ENCODE peak calls at places on chromosomes 12 and 14, in six cellular contexts. One of them, this sample, is unnamed.
A peak's percentile ranks its signal among the peaks of the same experiment; 100 is the strongest.

GRCh38 chr12:52942914-52943207 is 6.1 kb upstream of the KRT18 start:
- DNase-seq in PC-3: no peak
- DNase-seq in hepatocyte: no peak
- DNase-seq in OCI-LY7: no peak
- DNase-seq in GM23338: no peak
- DNase-seq in HCT116: no peak
- DNase-seq in this sample: no peak

GRCh38 chr12:25715147-25715546 is 162.1 kb upstream of the LMNTD1 start:
- DNase-seq in PC-3: no peak
- DNase-seq in hepatocyte: no peak
- DNase-seq in OCI-LY7: no peak
- DNase-seq in GM23338: no peak
- DNase-seq in HCT116: no peak
- DNase-seq in this sample: no peak

GRCh38 chr12:104952816-104953215 is 5.3 kb downstream of the SLC41A2 start:
- DNase-seq in PC-3: peak; percentile 38
- DNase-seq in hepatocyte: no peak
- DNase-seq in OCI-LY7: no peak
- DNase-seq in GM23338: no peak
- DNase-seq in HCT116: no peak
- DNase-seq in this sample: no peak

GRCh38 chr12:79409562-79409961 is 281.2 kb downstream of the PAWR start:
- DNase-seq in PC-3: peak; percentile 57
- DNase-seq in hepatocyte: peak; percentile 6
- DNase-seq in OCI-LY7: no peak
- DNase-seq in GM23338: no peak
- DNase-seq in HCT116: no peak
- DNase-seq in this sample: peak; percentile 93

GRCh38 chr14:103436533-103436932 is 51.3 kb downstream of the MARK3 start:
- DNase-seq in PC-3: peak; percentile 13
- DNase-seq in hepatocyte: no peak
- DNase-seq in OCI-LY7: no peak
- DNase-seq in GM23338: no peak
- DNase-seq in HCT116: no peak
- DNase-seq in this sample: peak; percentile 47

GRCh38 chr12:40198601-40199000 is 26.2 kb upstream of the LRRK2 start:
- DNase-seq in PC-3: peak; percentile 6
- DNase-seq in hepatocyte: no peak
- DNase-seq in OCI-LY7: no peak
- DNase-seq in GM23338: no peak
- DNase-seq in HCT116: no peak
- DNase-seq in this sample: peak; percentile 13

GRCh38 chr12:1773937-1774655 is 46.3 kb upstream of the LRTM2 start:
- DNase-seq in PC-3: no peak
- DNase-seq in hepatocyte: no peak
- DNase-seq in OCI-LY7: no peak
- DNase-seq in GM23338: no peak
- DNase-seq in HCT116: no peak
- DNase-seq in this sample: no peak

GRCh38 chr12:103908877-103909276 is 21.3 kb upstream of the HSP90B1 start:
- DNase-seq in PC-3: no peak
- DNase-seq in hepatocyte: no peak
- DNase-seq in OCI-LY7: no peak
- DNase-seq in GM23338: peak; percentile 41
- DNase-seq in HCT116: no peak
- DNase-seq in this sample: peak; percentile 74

GRCh38 chr14:92719421-92719820 is 29.0 kb downstream of the LGMN start:
- DNase-seq in PC-3: peak; percentile 25
- DNase-seq in hepatocyte: no peak
- DNase-seq in OCI-LY7: no peak
- DNase-seq in GM23338: no peak
- DNase-seq in HCT116: no peak
- DNase-seq in this sample: no peak

GRCh38 chr12:26264215-26264838 is 69.0 kb downstream of the SSPN start:
- DNase-seq in PC-3: no peak
- DNase-seq in hepatocyte: no peak
- DNase-seq in OCI-LY7: no peak
- DNase-seq in GM23338: no peak
- DNase-seq in HCT116: no peak
- DNase-seq in this sample: peak; percentile 37

GRCh38 chr12:27337376-27337775 is 4.7 kb downstream of the BMAL2 start:
- DNase-seq in PC-3: no peak
- DNase-seq in hepatocyte: no peak
- DNase-seq in OCI-LY7: no peak
- DNase-seq in GM23338: peak; percentile 43
- DNase-seq in HCT116: no peak
- DNase-seq in this sample: no peak

GRCh38 chr14:33512201-33512600 is 438.7 kb downstream of the EGLN3 start:
- DNase-seq in PC-3: no peak
- DNase-seq in hepatocyte: no peak
- DNase-seq in OCI-LY7: no peak
- DNase-seq in GM23338: no peak
- DNase-seq in HCT116: no peak
- DNase-seq in this sample: peak; percentile 61

GRCh38 chr14:34212574-34212973 is 249.5 kb downstream of the SPTSSA start:
- DNase-seq in PC-3: no peak
- DNase-seq in hepatocyte: no peak
- DNase-seq in OCI-LY7: no peak
- DNase-seq in GM23338: no peak
- DNase-seq in HCT116: no peak
- DNase-seq in this sample: peak; percentile 74

GRCh38 chr14:100078997-100079561 is 13.9 kb downstream of the EVL start:
- DNase-seq in PC-3: peak; percentile 8
- DNase-seq in hepatocyte: peak; percentile 42
- DNase-seq in OCI-LY7: no peak
- DNase-seq in GM23338: peak; percentile 63
- DNase-seq in HCT116: no peak
- DNase-seq in this sample: peak; percentile 73

GRCh38 chr12:68462799-68463198 is 130.6 kb upstream of the MDM1 start:
- DNase-seq in PC-3: no peak
- DNase-seq in hepatocyte: no peak
- DNase-seq in OCI-LY7: peak; percentile 3
- DNase-seq in GM23338: no peak
- DNase-seq in HCT116: no peak
- DNase-seq in this sample: no peak

GRCh38 chr12:68469136-68469535 is 137.0 kb upstream of the MDM1 start:
- DNase-seq in PC-3: no peak
- DNase-seq in hepatocyte: no peak
- DNase-seq in OCI-LY7: no peak
- DNase-seq in GM23338: no peak
- DNase-seq in HCT116: no peak
- DNase-seq in this sample: no peak

GRCh38 chr12:68470664-68471328 is 138.6 kb upstream of the MDM1 start:
- DNase-seq in PC-3: no peak
- DNase-seq in hepatocyte: no peak
- DNase-seq in OCI-LY7: no peak
- DNase-seq in GM23338: no peak
- DNase-seq in HCT116: no peak
- DNase-seq in this sample: no peak

GRCh38 chr12:68468036-68468435 is 135.9 kb upstream of the MDM1 start:
- DNase-seq in PC-3: no peak
- DNase-seq in hepatocyte: no peak
- DNase-seq in OCI-LY7: no peak
- DNase-seq in GM23338: no peak
- DNase-seq in HCT116: no peak
- DNase-seq in this sample: no peak

GRCh38 chr12:68467514-68467913 is 135.4 kb upstream of the MDM1 start:
- DNase-seq in PC-3: no peak
- DNase-seq in hepatocyte: no peak
- DNase-seq in OCI-LY7: no peak
- DNase-seq in GM23338: no peak
- DNase-seq in HCT116: no peak
- DNase-seq in this sample: no peak
- H2AFZ ChIP-seq in PC-3: no peak overlapping the region
- H2AFZ ChIP-seq in hepatocyte: no peak overlapping the region
- H2AFZ ChIP-seq in OCI-LY7: no peak overlapping the region
- H2AFZ ChIP-seq in GM23338: no peak overlapping the region
- H2AFZ ChIP-seq in HCT116: no peak overlapping the region
- H2AFZ ChIP-seq in this sample: no peak overlapping the region

DNA sequence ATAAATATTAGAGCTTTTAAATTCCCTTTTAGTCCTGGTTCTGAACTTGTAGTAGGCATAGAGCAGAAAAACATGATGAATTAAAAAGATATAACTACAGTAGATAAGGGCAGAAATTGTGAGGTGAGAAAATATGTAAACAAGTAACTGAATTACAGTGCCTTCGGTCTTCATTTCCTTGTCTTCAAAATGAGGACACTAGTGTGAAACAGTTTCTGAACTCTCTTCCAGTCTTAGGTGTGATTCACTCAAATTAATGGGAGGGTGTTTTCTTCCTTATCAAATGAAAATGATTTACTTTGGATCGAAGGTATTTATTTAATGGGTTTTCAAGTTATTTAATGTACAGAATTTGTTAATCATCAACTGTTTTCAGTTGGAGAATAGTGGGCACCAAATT is 1.5 kb downstream of the FGD4 start:
- DNase-seq in PC-3: no peak
- DNase-seq in hepatocyte: no peak
- DNase-seq in OCI-LY7: no peak
- DNase-seq in GM23338: no peak
- DNase-seq in HCT116: no peak
- DNase-seq in this sample: no peak
- H4K20me1 ChIP-seq in PC-3: no peaks in the 10 kb centered on the region
- H4K20me1 ChIP-seq in hepatocyte: peaks cover 5% of the 10 kb centered on the region
- H4K20me1 ChIP-seq in OCI-LY7: no peaks in the 10 kb centered on the region
- H4K20me1 ChIP-seq in GM23338: peaks cover 17% of the 10 kb centered on the region
- H4K20me1 ChIP-seq in HCT116: no peaks in the 10 kb centered on the region
- H4K20me1 ChIP-seq in this sample: no peaks in the 10 kb centered on the region

GRCh38 chr14:72892879-72893635 is 844 bp downstream of the DPF3 start:
- DNase-seq in PC-3: peak; percentile 38
- DNase-seq in hepatocyte: peak; percentile 26
- DNase-seq in OCI-LY7: peak; percentile 10
- DNase-seq in GM23338: peak; percentile 66
- DNase-seq in HCT116: no peak
- DNase-seq in this sample: no peak
- H2AFZ ChIP-seq in PC-3: peak overlapping the region; percentile 91
- H2AFZ ChIP-seq in hepatocyte: peak overlapping the region; percentile 74
- H2AFZ ChIP-seq in OCI-LY7: peak overlapping the region; percentile 66
- H2AFZ ChIP-seq in GM23338: peak overlapping the region; percentile 86
- H2AFZ ChIP-seq in HCT116: no peak overlapping the region
- H2AFZ ChIP-seq in this sample: no peak overlapping the region

GRCh38 chr12:64064240-64064639 is 157.9 kb downstream of the KICS2 start:
- DNase-seq in PC-3: no peak
- DNase-seq in hepatocyte: no peak
- DNase-seq in OCI-LY7: no peak
- DNase-seq in GM23338: no peak
- DNase-seq in HCT116: no peak
- DNase-seq in this sample: no peak

GRCh38 chr12:64064706-64065105 is 157.4 kb downstream of the KICS2 start:
- DNase-seq in PC-3: no peak
- DNase-seq in hepatocyte: no peak
- DNase-seq in OCI-LY7: no peak
- DNase-seq in GM23338: no peak
- DNase-seq in HCT116: no peak
- DNase-seq in this sample: no peak

GRCh38 chr12:64066776-64067175 is 155.3 kb downstream of the KICS2 start:
- DNase-seq in PC-3: no peak
- DNase-seq in hepatocyte: no peak
- DNase-seq in OCI-LY7: no peak
- DNase-seq in GM23338: no peak
- DNase-seq in HCT116: no peak
- DNase-seq in this sample: no peak

GRCh38 chr12:64063121-64063520 is 159.0 kb downstream of the KICS2 start:
- DNase-seq in PC-3: no peak
- DNase-seq in hepatocyte: no peak
- DNase-seq in OCI-LY7: no peak
- DNase-seq in GM23338: no peak
- DNase-seq in HCT116: no peak
- DNase-seq in this sample: no peak

DNA sequence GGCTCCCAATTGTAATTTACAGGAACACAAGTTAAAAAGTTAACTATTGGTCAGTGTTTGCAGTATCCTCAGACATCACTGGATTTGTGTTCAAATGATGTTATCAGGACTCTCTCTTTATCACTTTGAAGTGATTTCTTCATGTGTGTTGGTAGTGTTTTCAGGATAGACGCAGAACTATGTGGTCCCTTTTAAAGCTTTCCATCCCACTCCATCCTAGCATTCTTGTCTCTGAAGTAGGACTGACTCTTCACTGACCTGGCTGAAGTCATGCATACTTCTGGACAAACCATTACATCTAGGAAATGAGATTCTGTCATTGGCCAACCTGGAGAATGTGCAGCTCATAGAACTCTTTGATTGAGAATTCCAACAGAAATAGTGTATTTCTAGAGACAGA is 156.0 kb downstream of the KICS2 start:
- DNase-seq in PC-3: no peak
- DNase-seq in hepatocyte: no peak
- DNase-seq in OCI-LY7: no peak
- DNase-seq in GM23338: no peak
- DNase-seq in HCT116: no peak
- DNase-seq in this sample: peak; percentile 27
- H4K20me1 ChIP-seq in PC-3: no peaks in the 10 kb centered on the region
- H4K20me1 ChIP-seq in hepatocyte: no peaks in the 10 kb centered on the region
- H4K20me1 ChIP-seq in OCI-LY7: no peaks in the 10 kb centered on the region
- H4K20me1 ChIP-seq in GM23338: no peaks in the 10 kb centered on the region
- H4K20me1 ChIP-seq in HCT116: no peaks in the 10 kb centered on the region
- H4K20me1 ChIP-seq in this sample: no peaks in the 10 kb centered on the region

DNA sequence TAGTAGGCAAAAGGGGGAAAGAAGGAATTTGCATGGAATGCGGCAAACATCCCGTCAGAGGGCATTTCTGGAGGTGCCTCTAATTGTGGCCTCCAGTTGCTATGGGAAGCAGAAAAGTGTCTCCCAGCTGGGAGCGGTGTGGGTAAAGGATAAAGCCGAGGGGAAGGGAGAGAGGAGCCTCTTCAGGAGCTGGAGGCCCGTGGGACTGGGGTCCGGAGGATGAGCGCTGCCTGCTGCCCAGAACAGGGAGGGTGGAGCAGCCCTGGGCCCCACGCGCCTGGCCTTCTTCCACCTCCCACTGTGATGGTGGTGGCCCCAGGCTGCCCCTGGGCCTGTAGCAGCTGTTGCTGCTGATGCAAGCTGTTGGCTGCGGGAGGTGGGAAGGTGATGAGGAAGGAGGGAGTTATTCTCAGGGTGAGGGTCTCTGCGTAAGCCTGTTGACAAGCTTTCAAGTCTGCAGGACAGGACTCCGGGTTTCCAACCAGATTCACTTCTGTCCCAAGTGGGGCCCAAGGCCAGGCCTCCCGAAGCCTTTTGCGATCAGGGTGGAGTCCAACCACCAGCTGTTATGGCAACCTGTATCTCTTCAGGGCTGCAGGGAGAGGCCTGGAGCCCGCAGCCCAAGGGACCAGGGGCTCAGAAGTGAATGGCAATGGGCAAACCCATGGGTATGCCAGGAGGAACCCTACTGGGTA is 19.1 kb upstream of the PGF start:
- DNase-seq in PC-3: no peak
- DNase-seq in hepatocyte: no peak
- DNase-seq in OCI-LY7: no peak
- DNase-seq in GM23338: peak; percentile 76
- DNase-seq in HCT116: no peak
- DNase-seq in this sample: peak; percentile 10
- H2AFZ ChIP-seq in PC-3: no peak overlapping the region
- H2AFZ ChIP-seq in hepatocyte: no peak overlapping the region
- H2AFZ ChIP-seq in OCI-LY7: no peak overlapping the region
- H2AFZ ChIP-seq in GM23338: peak overlapping the region; percentile 48
- H2AFZ ChIP-seq in HCT116: no peak overlapping the region
- H2AFZ ChIP-seq in this sample: no peak overlapping the region